ENCODE peak calls at places on chromosomes 7 and 10, in ten cellular contexts. H is IMR-90, K is neuronal stem cell, S is stomach, E is transverse colon, V is sigmoid colon, A is heart right ventricle, L is skeletal muscle cell, N is upper lobe of right lung, Y is upper lobe of left lung. Z is an unnamed sample.

GRCh38 chr10:3091346-3091787 is 24.0 kb downstream of the PFKP start:
- DNase-seq in H (peak), K (no peak), S (peak), E (no peak), V (no peak), A (no peak), L (peak), N (peak), Y (peak), Z (no peak)

GRCh38 chr10:77626266-77626935 is 11.2 kb downstream of the KCNMA1 start:
- DNase-seq in H (no peak), K (no peak), S (no peak), E (no peak), V (peak), A (no peak), L (peak), N (no peak), Y (no peak), Z (no peak)

GRCh38 chr7:21256310-21256877 is 171.5 kb upstream of the SP4 start:
- DNase-seq in H (peak), K (no peak), S (no peak), E (no peak), V (no peak), A (no peak), L (peak), N (no peak), Y (no peak), Z (no peak)

GRCh38 chr7:119996634-119997033 is 276.3 kb upstream of the KCND2 start:
- DNase-seq in H (peak), K (no peak), S (no peak), E (no peak), V (no peak), A (no peak), L (no peak), N (no peak), Y (no peak), Z (no peak)

GRCh38 chr7:101128040-101128834 is 1.3 kb downstream of the SERPINE1 start:
- DNase-seq in H (no peak), K (no peak), S (no peak), E (no peak), V (no peak), A (no peak), L (no peak), N (no peak), Y (no peak), Z (no peak)

GRCh38 chr7:35828817-35829216 is 28.0 kb downstream of the SEPTIN7 start:
- DNase-seq in H (no peak), K (no peak), S (no peak), E (no peak), V (no peak), A (no peak), L (no peak), N (no peak), Y (no peak), Z (no peak)

GRCh38 chr7:91551377-91552175 is 287.3 kb downstream of the FZD1 start:
- DNase-seq in H (peak), K (no peak), S (no peak), E (no peak), V (no peak), A (no peak), L (no peak), N (no peak), Y (no peak), Z (no peak)

GRCh38 chr10:121405096-121405495 is 193.1 kb downstream of the FGFR2 start:
- DNase-seq in H (no peak), K (no peak), S (peak), E (no peak), V (no peak), A (no peak), L (no peak), N (no peak), Y (no peak), Z (no peak)

GRCh38 chr7:77270081-77270480 is 70.5 kb upstream of the FGL2 start:
- DNase-seq in H (no peak), K (no peak), S (no peak), E (no peak), V (no peak), A (no peak), L (no peak), N (no peak), Y (no peak), Z (no peak)

GRCh38 chr7:143258830-143259229 is 4.4 kb upstream of the GSTK1 start:
- DNase-seq in H (peak), K (no peak), S (no peak), E (no peak), V (no peak), A (peak), L (no peak), N (no peak), Y (peak), Z (no peak)

GRCh38 chr10:68146133-68146532 is 36.8 kb downstream of the MYPN start:
- DNase-seq in H (no peak), K (no peak), S (no peak), E (no peak), V (no peak), A (no peak), L (no peak), N (no peak), Y (no peak), Z (no peak)

GRCh38 chr7:143416565-143417149 is 8.0 kb upstream of the EPHA1 start:
- DNase-seq in H (peak), K (peak), S (no peak), E (no peak), V (no peak), A (no peak), L (no peak), N (no peak), Y (no peak), Z (no peak)

GRCh38 chr7:149109969-149110368 is 16.2 kb downstream of the ZNF425 start:
- DNase-seq in H (no peak), K (no peak), S (no peak), E (no peak), V (peak), A (no peak), L (no peak), N (no peak), Y (no peak), Z (no peak)

GRCh38 chr10:71484352-71484751 is 87.6 kb downstream of the CDH23 start:
- DNase-seq in H (no peak), K (no peak), S (no peak), E (no peak), V (no peak), A (no peak), L (no peak), N (no peak), Y (no peak), Z (no peak)

GRCh38 chr10:47262606-47263295 is 37.2 kb upstream of the GDF10 start:
- DNase-seq in H (peak), K (no peak), S (no peak), E (no peak), V (no peak), A (no peak), L (no peak), N (no peak), Y (no peak), Z (no peak)

GRCh38 chr10:79559726-79560125 is 481 bp downstream of the SFTPA2 start:
- DNase-seq in H (peak), K (no peak), S (no peak), E (no peak), V (no peak), A (no peak), L (peak), N (no peak), Y (no peak), Z (no peak)

GRCh38 chr10:79562135-79562756 is 2.0 kb upstream of the SFTPA2 start:
- DNase-seq in H (peak), K (peak), S (peak), E (peak), V (no peak), A (peak), L (peak), N (peak), Y (peak), Z (peak)

GRCh38 chr10:79555910-79556309 is 4.3 kb downstream of the SFTPA2 start:
- DNase-seq in H (no peak), K (no peak), S (no peak), E (no peak), V (no peak), A (no peak), L (no peak), N (no peak), Y (no peak), Z (no peak)

GRCh38 chr10:79561257-79561656 is 1.1 kb upstream of the SFTPA2 start:
- DNase-seq in H (no peak), K (no peak), S (no peak), E (no peak), V (no peak), A (no peak), L (no peak), N (no peak), Y (no peak), Z (no peak)

DNA sequence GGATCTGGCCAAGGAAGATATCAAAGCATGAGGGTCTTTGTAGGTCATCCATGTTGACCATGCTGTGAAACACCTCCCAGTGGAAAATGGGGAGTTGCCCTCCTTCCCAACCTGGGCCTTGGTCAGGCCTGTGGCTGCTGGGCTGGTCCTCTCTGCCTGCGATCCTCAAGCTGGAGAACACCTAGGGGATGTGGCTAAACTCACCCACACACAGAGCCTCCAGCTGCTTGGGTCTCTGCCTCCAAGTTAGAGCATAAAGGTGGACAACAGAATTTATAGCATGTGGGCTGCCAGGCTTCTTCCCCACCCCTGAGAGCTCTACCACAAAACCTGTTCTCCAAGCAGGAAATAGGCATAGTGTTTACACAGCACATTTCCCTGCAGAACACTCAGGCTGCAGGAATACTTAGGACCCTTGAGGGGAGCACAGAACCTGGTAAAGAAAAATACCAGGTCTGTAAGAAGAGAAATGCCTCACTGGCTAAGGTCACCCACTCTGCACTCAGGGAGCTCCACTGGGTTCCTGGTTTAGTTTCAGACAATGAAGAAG is at the start of gene SFTPA2:
- DNase-seq in H (no peak), K (no peak), S (no peak), E (no peak), V (no peak), A (no peak), L (no peak), N (no peak), Y (peak), Z (no peak)
- H3K4me3 ChIP-seq in H (no peak), K (no peak), S (no peak), E (no peak), V (no peak), A (no peak), L (no peak), N (peak), Y (peak), Z (no peak)

GRCh38 chr7:80165177-80165576 is 30.5 kb downstream of the GNAI1 start:
- DNase-seq in H (no peak), K (no peak), S (no peak), E (no peak), V (no peak), A (no peak), L (no peak), N (no peak), Y (no peak), Z (no peak)
- H3K4me3 ChIP-seq in H (no peak), K (no peak), S (no peak), E (no peak), V (no peak), A (no peak), L (no peak), N (no peak), Y (no peak), Z (no peak)

GRCh38 chr10:89249066-89249465 is 2.5 kb downstream of the LIPA start:
- DNase-seq in H (no peak), K (no peak), S (no peak), E (no peak), V (no peak), A (no peak), L (no peak), N (no peak), Y (no peak), Z (no peak)

GRCh38 chr10:89251417-89252224 is at the start of gene LIPA:
- DNase-seq in H (peak), K (peak), S (peak), E (peak), V (peak), A (peak), L (peak), N (peak), Y (peak), Z (peak)

GRCh38 chr10:89250814-89251416 is 660 bp downstream of the LIPA start:
- DNase-seq in H (no peak), K (no peak), S (no peak), E (no peak), V (no peak), A (no peak), L (no peak), N (no peak), Y (no peak), Z (no peak)

GRCh38 chr10:89256338-89256737 is 4.8 kb upstream of the LIPA start:
- DNase-seq in H (no peak), K (no peak), S (no peak), E (no peak), V (no peak), A (no peak), L (no peak), N (no peak), Y (no peak), Z (no peak)

DNA sequence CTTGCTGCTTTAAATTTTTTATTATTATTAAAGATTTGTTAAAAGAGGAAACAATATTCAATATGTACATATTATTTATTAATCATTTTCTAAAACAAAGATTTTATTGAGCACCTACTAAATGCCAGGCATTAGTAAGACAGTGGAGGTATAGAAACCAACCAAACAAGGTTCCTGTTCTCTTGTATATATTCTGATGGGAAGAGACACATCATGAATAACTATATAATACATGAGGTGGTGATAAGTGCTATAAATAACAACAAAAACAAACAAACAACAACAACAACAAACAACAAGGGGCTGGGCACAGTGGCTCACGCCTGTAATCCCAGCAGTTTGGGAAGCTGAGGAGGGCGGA is 630 bp upstream of the LIPA start:
- DNase-seq in H (no peak), K (no peak), S (no peak), E (no peak), V (no peak), A (no peak), L (no peak), N (no peak), Y (no peak), Z (no peak)
- H3K4me3 ChIP-seq in H (peak), K (no peak), S (peak), E (peak), V (no peak), A (peak), L (peak), N (peak), Y (no peak), Z (peak)

GRCh38 chr10:43421201-43421507 is 12.2 kb upstream of the HNRNPF start:
- DNase-seq in H (no peak), K (no peak), S (no peak), E (no peak), V (no peak), A (no peak), L (no peak), N (no peak), Y (no peak), Z (no peak)

GRCh38 chr10:43421519-43421918 is 12.5 kb upstream of the HNRNPF start:
- DNase-seq in H (no peak), K (no peak), S (no peak), E (no peak), V (no peak), A (no peak), L (no peak), N (no peak), Y (no peak), Z (no peak)

GRCh38 chr10:43420369-43421200 is 11.6 kb upstream of the HNRNPF start:
- DNase-seq in H (peak), K (no peak), S (peak), E (peak), V (peak), A (peak), L (peak), N (peak), Y (peak), Z (peak)

GRCh38 chr10:43417950-43418768 is 9.2 kb upstream of the HNRNPF start:
- DNase-seq in H (no peak), K (no peak), S (no peak), E (no peak), V (no peak), A (no peak), L (no peak), N (no peak), Y (peak), Z (no peak)

GRCh38 chr10:43419997-43420368 is 11.0 kb upstream of the HNRNPF start:
- DNase-seq in H (no peak), K (no peak), S (no peak), E (no peak), V (no peak), A (no peak), L (no peak), N (no peak), Y (no peak), Z (no peak)
- H3K4me3 ChIP-seq in H (peak), K (no peak), S (peak), E (peak), V (peak), A (peak), L (peak), N (peak), Y (peak), Z (peak)

Z was measured in gastrocnemius medialis.